ENCODE peak calls at places on chromosomes 13 and 19, in nine cellular contexts. I is T-helper 2 cell, R is HT1080, X is left colon, N is left ventricle myocardium inferior, W is astrocyte of the spinal cord, D is lung microvascular endothelial cell, Z is NCI-H748 treated with DMSO at 0.1 percent for 48 hours, E is SHP77. P is an unnamed sample.

GRCh38 chr19:10105241-10106099 is 692 bp upstream of the PPAN start:
- DNase-seq in I (peak; percentile 70), R (no peak), X (no peak), N (no peak), W (no peak), D (no peak), Z (no peak), E (no peak), P (no peak)

GRCh38 chr19:3576696-3577443 is 4.1 kb downstream of the HMG20B start:
- DNase-seq in I (no peak), R (no peak), X (peak; percentile 66), N (peak; percentile 62), W (peak; percentile 67), D (peak; percentile 70), Z (no peak), E (no peak), P (no peak)

GRCh38 chr19:4429266-4430200 is 27.1 kb downstream of the CHAF1A start:
- DNase-seq in I (no peak), R (no peak), X (no peak), N (no peak), W (no peak), D (no peak), Z (no peak), E (no peak), P (no peak)

GRCh38 chr13:49409008-49409407 is 34.9 kb downstream of the CAB39L start:
- DNase-seq in I (no peak), R (no peak), X (no peak), N (no peak), W (no peak), D (no peak), Z (no peak), E (no peak), P (no peak)

GRCh38 chr13:42981317-42981716 is 10.7 kb downstream of the EPSTI1 start:
- DNase-seq in I (no peak), R (no peak), X (no peak), N (no peak), W (peak; percentile 64), D (no peak), Z (no peak), E (no peak), P (no peak)

GRCh38 chr13:104485571-104485970 is 1419.4 kb upstream of the SLC10A2 start:
- DNase-seq in I (no peak), R (no peak), X (no peak), N (no peak), W (no peak), D (no peak), Z (no peak), E (no peak), P (no peak)

GRCh38 chr13:61414686-61415664 is 674 bp downstream of the PCDH20 start:
- DNase-seq in I (peak; percentile 2), R (peak; percentile 72), X (peak; percentile 68), N (peak; percentile 28), W (peak; percentile 43), D (no peak), Z (peak; percentile 81), E (peak; percentile 82), P (peak; percentile 67)

GRCh38 chr13:44140146-44140545 is 233.5 kb upstream of the SERP2 start:
- DNase-seq in I (no peak), R (no peak), X (peak; percentile 61), N (no peak), W (no peak), D (no peak), Z (peak; percentile 93), E (peak; percentile 88), P (peak; percentile 94)

GRCh38 chr13:114067886-114068722 is 64.3 kb downstream of the RASA3 start:
- DNase-seq in I (peak; percentile 33), R (no peak), X (no peak), N (no peak), W (no peak), D (no peak), Z (no peak), E (no peak), P (no peak)

GRCh38 chr19:7658219-7658686 is 10.6 kb upstream of the RETN start:
- DNase-seq in I (peak; percentile 81), R (no peak), X (no peak), N (no peak), W (no peak), D (no peak), Z (no peak), E (no peak), P (no peak)

GRCh38 chr13:73254827-73255226 is 196.0 kb downstream of the KLF5 start:
- DNase-seq in I (no peak), R (peak; percentile 42), X (no peak), N (no peak), W (no peak), D (no peak), Z (no peak), E (no peak), P (no peak)

GRCh38 chr13:103140001-103140671 is 73.9 kb upstream of the SLC10A2 start:
- DNase-seq in I (peak; percentile 3), R (peak; percentile 50), X (no peak), N (no peak), W (peak; percentile 2), D (no peak), Z (no peak), E (peak; percentile 15), P (peak; percentile 31)

GRCh38 chr13:48273346-48273745 is 30.2 kb upstream of the RB1 start:
- DNase-seq in I (no peak), R (no peak), X (no peak), N (no peak), W (no peak), D (no peak), Z (no peak), E (no peak), P (no peak)

GRCh38 chr13:93867481-93867880 is 612.0 kb downstream of the DCT start:
- DNase-seq in I (no peak), R (no peak), X (no peak), N (no peak), W (no peak), D (no peak), Z (no peak), E (no peak), P (no peak)

GRCh38 chr13:39675904-39676303 is 20.4 kb downstream of the COG6 start:
- DNase-seq in I (no peak), R (no peak), X (no peak), N (no peak), W (no peak), D (no peak), Z (no peak), E (no peak), P (no peak)

GRCh38 chr13:106523566-106523965 is 11.9 kb downstream of the EFNB2 start:
- DNase-seq in I (no peak), R (no peak), X (no peak), N (no peak), W (peak; percentile 37), D (no peak), Z (no peak), E (no peak), P (no peak)

GRCh38 chr13:40453666-40454030 is 212.8 kb downstream of the FOXO1 start:
- DNase-seq in I (no peak), R (no peak), X (no peak), N (no peak), W (no peak), D (no peak), Z (no peak), E (no peak), P (no peak)

GRCh38 chr19:39403331-39404312 is 3.0 kb upstream of the ZFP36 start:
- DNase-seq in I (peak; percentile 90), R (peak; percentile 97), X (peak; percentile 97), N (peak; percentile 98), W (peak; percentile 99), D (peak; percentile 99), Z (peak; percentile 48), E (peak; percentile 74), P (no peak)